ENCODE peak calls at places on chromosomes 4 and X, in five cellular contexts. One of them, this sample, is unnamed.

GRCh38 chr4:89957527-89957926 is 62.9 kb downstream of the MMRN1 start:
- DNase-seq in lower lobe of right lung: no peak
- DNase-seq in stomach: no peak
- DNase-seq in tibial nerve: no peak
- DNase-seq in heart right ventricle: no peak
- DNase-seq in this sample: no peak

GRCh38 chrX:19514791-19515614 is at the start of gene MAP3K15:
- DNase-seq in heart right ventricle: no peak
- DNase-seq in tibial nerve: no peak
- DNase-seq in stomach: peak; percentile 32
- DNase-seq in lower lobe of right lung: peak; percentile 59
- DNase-seq in this sample: peak; percentile 45

GRCh38 chr4:174120446-174121142 is 162.9 kb downstream of the FBXO8 start:
- DNase-seq in stomach: no peak
- DNase-seq in lower lobe of right lung: no peak
- DNase-seq in tibial nerve: peak; percentile 41
- DNase-seq in heart right ventricle: peak; percentile 67
- DNase-seq in this sample: no peak

GRCh38 chr4:26958925-26959653 is 98.4 kb downstream of the STIM2 start:
- DNase-seq in stomach: no peak
- DNase-seq in heart right ventricle: no peak
- DNase-seq in lower lobe of right lung: no peak
- DNase-seq in tibial nerve: no peak
- DNase-seq in this sample: no peak

GRCh38 chr4:182923376-182923775 is 6.2 kb upstream of the DCTD start:
- DNase-seq in tibial nerve: no peak
- DNase-seq in stomach: no peak
- DNase-seq in heart right ventricle: no peak
- DNase-seq in lower lobe of right lung: no peak
- DNase-seq in this sample: no peak

GRCh38 chrX:129040124-129040523 is 483.2 kb downstream of the SMARCA1 start:
- DNase-seq in heart right ventricle: no peak
- DNase-seq in tibial nerve: no peak
- DNase-seq in stomach: no peak
- DNase-seq in lower lobe of right lung: no peak
- DNase-seq in this sample: no peak

GRCh38 chr4:92447265-92447905 is 143.6 kb downstream of the GRID2 start:
- DNase-seq in stomach: no peak
- DNase-seq in lower lobe of right lung: no peak
- DNase-seq in heart right ventricle: no peak
- DNase-seq in tibial nerve: no peak
- DNase-seq in this sample: no peak

GRCh38 chr4:183284229-183284628 is 35.8 kb downstream of the CLDN22 start:
- DNase-seq in stomach: no peak
- DNase-seq in lower lobe of right lung: no peak
- DNase-seq in tibial nerve: no peak
- DNase-seq in heart right ventricle: no peak
- DNase-seq in this sample: no peak

GRCh38 chr4:112813790-112814189 is 176.8 kb downstream of the LARP7 start:
- DNase-seq in tibial nerve: no peak
- DNase-seq in stomach: no peak
- DNase-seq in lower lobe of right lung: no peak
- DNase-seq in heart right ventricle: no peak
- DNase-seq in this sample: no peak

GRCh38 chr4:182578402-182578801 is 335.2 kb downstream of the TENM3 start:
- DNase-seq in tibial nerve: no peak
- DNase-seq in lower lobe of right lung: no peak
- DNase-seq in stomach: no peak
- DNase-seq in heart right ventricle: no peak
- DNase-seq in this sample: no peak

GRCh38 chrX:108734426-108734825 is 1.9 kb downstream of the IRS4 start:
- DNase-seq in stomach: no peak
- DNase-seq in lower lobe of right lung: no peak
- DNase-seq in tibial nerve: no peak
- DNase-seq in heart right ventricle: no peak
- DNase-seq in this sample: no peak

GRCh38 chrX:119237526-119238035 is 1.5 kb downstream of the PGRMC1 start:
- DNase-seq in lower lobe of right lung: no peak
- DNase-seq in stomach: no peak
- DNase-seq in tibial nerve: no peak
- DNase-seq in heart right ventricle: no peak
- DNase-seq in this sample: no peak

GRCh38 chr4:163679189-163679588 is 184.7 kb downstream of the TMA16 start:
- DNase-seq in lower lobe of right lung: no peak
- DNase-seq in heart right ventricle: no peak
- DNase-seq in tibial nerve: no peak
- DNase-seq in stomach: no peak
- DNase-seq in this sample: no peak

GRCh38 chrX:30364229-30364628 is 55.0 kb upstream of the NR0B1 start:
- DNase-seq in tibial nerve: no peak
- DNase-seq in stomach: no peak
- DNase-seq in lower lobe of right lung: no peak
- DNase-seq in heart right ventricle: no peak
- DNase-seq in this sample: no peak

GRCh38 chr4:122576261-122577188 is 44.3 kb downstream of the IL21 start:
- DNase-seq in heart right ventricle: no peak
- DNase-seq in lower lobe of right lung: no peak
- DNase-seq in tibial nerve: peak; percentile 36
- DNase-seq in stomach: no peak
- DNase-seq in this sample: no peak

GRCh38 chr4:53019485-53020382 is 157.6 kb downstream of the RASL11B start:
- DNase-seq in stomach: no peak
- DNase-seq in tibial nerve: no peak
- DNase-seq in heart right ventricle: no peak
- DNase-seq in lower lobe of right lung: no peak
- DNase-seq in this sample: no peak

GRCh38 chr4:122341906-122342305 is 36.9 kb upstream of the ADAD1 start:
- DNase-seq in stomach: no peak
- DNase-seq in heart right ventricle: no peak
- DNase-seq in lower lobe of right lung: no peak
- DNase-seq in tibial nerve: no peak
- DNase-seq in this sample: no peak

GRCh38 chrX:23841847-23842522 is 59.0 kb downstream of the SAT1 start:
- DNase-seq in lower lobe of right lung: no peak
- DNase-seq in stomach: no peak
- DNase-seq in tibial nerve: no peak
- DNase-seq in heart right ventricle: no peak
- DNase-seq in this sample: no peak

GRCh38 chr4:48483777-48484493 is 792 bp downstream of the SLC10A4 start:
- DNase-seq in heart right ventricle: no peak
- DNase-seq in lower lobe of right lung: peak; percentile 49
- DNase-seq in tibial nerve: no peak
- DNase-seq in stomach: no peak
- DNase-seq in this sample: no peak

GRCh38 chrX:102517331-102517730 is 792 bp upstream of the TMSB15A start:
- DNase-seq in heart right ventricle: no peak
- DNase-seq in lower lobe of right lung: no peak
- DNase-seq in stomach: no peak
- DNase-seq in tibial nerve: no peak
- DNase-seq in this sample: no peak

DNA sequence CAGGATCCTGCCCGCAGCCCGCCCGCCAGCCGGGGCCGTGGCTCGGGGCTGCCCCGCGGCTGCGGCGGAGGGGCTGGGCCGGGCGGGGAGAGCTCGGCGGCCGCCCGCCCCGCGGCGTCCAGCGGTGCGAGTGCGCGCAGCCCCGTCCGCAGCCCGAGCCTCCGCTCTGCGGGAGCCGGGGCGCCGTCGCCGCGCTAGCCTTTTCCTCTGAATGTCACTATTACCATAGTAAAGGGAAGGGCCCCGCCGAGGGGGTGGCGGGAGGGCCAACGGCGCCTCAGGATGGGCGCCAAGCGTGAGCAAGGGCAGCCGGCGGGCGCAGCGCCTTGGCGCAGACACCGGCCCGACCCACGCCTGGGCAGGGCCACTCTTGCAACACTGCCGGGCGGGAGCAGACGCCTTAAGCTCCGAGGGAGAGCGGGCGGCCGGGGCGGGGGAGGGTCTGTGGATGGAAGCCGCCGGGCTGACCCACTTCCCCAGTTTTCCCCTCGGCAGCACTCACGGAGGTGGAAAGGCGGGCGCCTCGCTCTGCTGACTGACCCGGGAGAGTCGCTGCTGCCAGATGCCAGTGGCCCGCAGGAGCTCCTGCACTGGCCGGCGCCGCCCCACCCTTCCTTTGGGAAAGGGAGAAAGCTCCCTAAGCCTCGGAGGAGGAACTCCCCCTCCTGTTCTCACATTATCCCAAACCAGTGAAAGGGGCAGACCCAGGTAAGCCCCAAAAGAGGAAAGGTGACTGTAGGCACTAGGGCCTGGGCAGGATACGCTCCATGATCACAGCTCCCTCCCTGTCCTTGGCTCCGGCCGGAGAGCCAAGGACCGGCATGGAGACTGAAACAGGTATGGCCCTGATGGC is 329.4 kb downstream of the HNRNPD start:
- DNase-seq in lower lobe of right lung: peak; percentile 81
- DNase-seq in heart right ventricle: peak; percentile 18
- DNase-seq in stomach: peak; percentile 66
- DNase-seq in tibial nerve: peak; percentile 14
- DNase-seq in this sample: peak; percentile 48
- H3K4me3 ChIP-seq in lower lobe of right lung: peak overlapping the region; percentile 54
- H3K4me3 ChIP-seq in heart right ventricle: peak overlapping the region; percentile 61
- H3K4me3 ChIP-seq in stomach: peak overlapping the region; percentile 46
- H3K4me3 ChIP-seq in tibial nerve: peak overlapping the region; percentile 53
- H3K4me3 ChIP-seq in this sample: peak overlapping the region; percentile 49

GRCh38 chr4:6269651-6270511 is at the start of gene WFS1:
- DNase-seq in lower lobe of right lung: peak; percentile 97
- DNase-seq in stomach: peak; percentile 99
- DNase-seq in tibial nerve: peak; percentile 97
- DNase-seq in heart right ventricle: peak; percentile 98
- DNase-seq in this sample: peak; percentile 99

GRCh38 chr4:6271701-6272465 is 2.2 kb downstream of the WFS1 start:
- DNase-seq in heart right ventricle: peak; percentile 51
- DNase-seq in lower lobe of right lung: peak; percentile 87
- DNase-seq in stomach: peak; percentile 83
- DNase-seq in tibial nerve: no peak
- DNase-seq in this sample: peak; percentile 59

GRCh38 chr4:6269400-6269650 is 325 bp upstream of the WFS1 start:
- DNase-seq in tibial nerve: no peak
- DNase-seq in lower lobe of right lung: no peak
- DNase-seq in stomach: no peak
- DNase-seq in heart right ventricle: no peak
- DNase-seq in this sample: no peak

GRCh38 chr4:6271206-6271605 is 1.6 kb downstream of the WFS1 start:
- DNase-seq in tibial nerve: no peak
- DNase-seq in lower lobe of right lung: no peak
- DNase-seq in heart right ventricle: no peak
- DNase-seq in stomach: no peak
- DNase-seq in this sample: no peak

GRCh38 chr4:6270691-6271121 is 1.1 kb downstream of the WFS1 start:
- DNase-seq in heart right ventricle: peak; percentile 31
- DNase-seq in lower lobe of right lung: peak; percentile 43
- DNase-seq in tibial nerve: no peak
- DNase-seq in stomach: no peak
- DNase-seq in this sample: no peak
- H3K4me1 ChIP-seq in heart right ventricle: peaks cover 49% of the 10 kb centered on the region
- H3K4me1 ChIP-seq in lower lobe of right lung: peaks cover 68% of the 10 kb centered on the region
- H3K4me1 ChIP-seq in tibial nerve: no peaks in the 10 kb centered on the region
- H3K4me1 ChIP-seq in stomach: peaks cover 62% of the 10 kb centered on the region
- H3K4me1 ChIP-seq in this sample: no peaks in the 10 kb centered on the region

DNA sequence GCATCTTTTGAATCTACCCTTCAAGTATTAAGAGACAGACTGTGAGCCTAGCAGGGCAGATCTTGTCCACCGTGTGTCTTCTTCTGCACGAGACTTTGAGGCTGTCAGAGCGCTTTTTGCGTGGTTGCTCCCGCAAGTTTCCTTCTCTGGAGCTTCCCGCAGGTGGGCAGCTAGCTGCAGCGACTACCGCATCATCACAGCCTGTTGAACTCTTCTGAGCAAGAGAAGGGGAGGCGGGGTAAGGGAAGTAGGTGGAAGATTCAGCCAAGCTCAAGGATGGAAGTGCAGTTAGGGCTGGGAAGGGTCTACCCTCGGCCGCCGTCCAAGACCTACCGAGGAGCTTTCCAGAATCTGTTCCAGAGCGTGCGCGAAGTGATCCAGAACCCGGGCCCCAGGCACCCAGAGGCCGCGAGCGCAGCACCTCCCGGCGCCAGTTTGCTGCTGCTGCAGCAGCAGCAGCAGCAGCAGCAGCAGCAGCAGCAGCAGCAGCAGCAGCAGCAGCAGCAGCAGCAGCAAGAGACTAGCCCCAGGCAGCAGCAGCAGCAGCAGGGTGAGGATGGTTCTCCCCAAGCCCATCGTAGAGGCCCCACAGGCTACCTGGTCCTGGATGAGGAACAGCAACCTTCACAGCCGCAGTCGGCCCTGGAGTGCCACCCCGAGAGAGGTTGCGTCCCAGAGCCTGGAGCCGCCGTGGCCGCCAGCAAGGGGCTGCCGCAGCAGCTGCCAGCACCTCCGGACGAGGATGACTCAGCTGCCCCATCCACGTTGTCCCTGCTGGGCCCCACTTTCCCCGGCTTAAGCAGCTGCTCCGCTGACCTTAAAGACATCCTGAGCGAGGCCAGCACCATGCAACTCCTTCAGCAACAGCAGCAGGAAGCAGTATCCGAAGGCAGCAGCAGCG is 1.3 kb downstream of the AR start:
- DNase-seq in heart right ventricle: no peak
- DNase-seq in lower lobe of right lung: peak; percentile 34
- DNase-seq in stomach: no peak
- DNase-seq in tibial nerve: no peak
- DNase-seq in this sample: no peak
- H3K4me3 ChIP-seq in heart right ventricle: peak overlapping the region; percentile 55
- H3K4me3 ChIP-seq in lower lobe of right lung: peak overlapping the region; percentile 50
- H3K4me3 ChIP-seq in stomach: peak overlapping the region; percentile 47
- H3K4me3 ChIP-seq in tibial nerve: peak overlapping the region; percentile 57
- H3K4me3 ChIP-seq in this sample: peak overlapping the region; percentile 57

DNA sequence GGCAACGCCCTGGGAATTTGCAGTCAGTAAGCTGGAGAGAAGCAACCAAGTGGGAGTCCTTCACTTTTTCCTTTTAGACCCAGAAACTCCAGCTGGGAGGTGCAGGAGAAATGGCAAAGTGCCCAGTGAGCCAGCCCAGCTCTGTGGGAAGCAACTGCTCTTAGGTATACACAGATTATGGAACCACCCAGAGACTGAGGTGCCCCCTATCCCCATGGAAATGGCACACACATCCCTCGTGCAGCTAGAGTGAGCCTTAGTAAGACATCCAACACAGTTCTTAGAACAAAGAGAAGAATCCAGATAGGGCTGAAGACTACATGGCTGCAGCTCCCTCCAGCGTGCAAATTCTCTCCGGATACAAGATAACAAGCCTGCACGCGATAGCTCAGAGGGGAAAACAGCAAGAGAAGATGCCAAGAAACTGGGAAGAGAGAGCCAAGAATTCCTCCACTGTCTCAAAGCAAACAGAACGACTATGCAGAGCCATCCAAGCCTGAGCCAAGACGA is 26.6 kb upstream of the IRAK1 start:
- DNase-seq in tibial nerve: peak; percentile 22
- DNase-seq in stomach: no peak
- DNase-seq in heart right ventricle: peak; percentile 43
- DNase-seq in lower lobe of right lung: no peak
- DNase-seq in this sample: no peak
- H3K4me1 ChIP-seq in tibial nerve: no peaks in the 10 kb centered on the region
- H3K4me1 ChIP-seq in stomach: peaks cover 90% of the 10 kb centered on the region
- H3K4me1 ChIP-seq in heart right ventricle: peaks cover 59% of the 10 kb centered on the region
- H3K4me1 ChIP-seq in lower lobe of right lung: peaks cover 62% of the 10 kb centered on the region
- H3K4me1 ChIP-seq in this sample: peaks cover 21% of the 10 kb centered on the region

GRCh38 chr4:17326756-17327155 is 185.1 kb downstream of the QDPR start:
- DNase-seq in stomach: no peak
- DNase-seq in heart right ventricle: no peak
- DNase-seq in tibial nerve: no peak
- DNase-seq in lower lobe of right lung: no peak
- DNase-seq in this sample: no peak
- H3K4me3 ChIP-seq in stomach: no peak overlapping the region
- H3K4me3 ChIP-seq in heart right ventricle: no peak overlapping the region
- H3K4me3 ChIP-seq in tibial nerve: no peak overlapping the region
- H3K4me3 ChIP-seq in lower lobe of right lung: no peak overlapping the region
- H3K4me3 ChIP-seq in this sample: no peak overlapping the region